ENCODE peak calls at places on chromosomes 13 and 19, in four cellular contexts. One of them, this sample, is unnamed. For H3K36me3, the result is how much of the 10 kb centered on the place peaks cover.

GRCh38 chr19:35673121-35673804 is 6.9 kb downstream of the UPK1A start:
- DNase-seq in tibial nerve: no peak
- DNase-seq in OCI-LY7: no peak
- DNase-seq in cardiac muscle cell: peak
- DNase-seq in this sample: peak

GRCh38 chr13:93476175-93476574 is 249.6 kb downstream of the GPC6 start:
- DNase-seq in tibial nerve: no peak
- DNase-seq in cardiac muscle cell: no peak
- DNase-seq in OCI-LY7: no peak
- DNase-seq in this sample: peak

GRCh38 chr13:83168575-83168974 is 713.7 kb downstream of the SLITRK1 start:
- DNase-seq in cardiac muscle cell: no peak
- DNase-seq in OCI-LY7: no peak
- DNase-seq in tibial nerve: no peak
- DNase-seq in this sample: no peak

GRCh38 chr19:58351558-58351878 is 1.8 kb downstream of the A1BG start:
- DNase-seq in OCI-LY7: no peak
- DNase-seq in tibial nerve: no peak
- DNase-seq in cardiac muscle cell: no peak
- DNase-seq in this sample: no peak

GRCh38 chr13:38914070-38914469 is 76.6 kb downstream of the STOML3 start:
- DNase-seq in cardiac muscle cell: no peak
- DNase-seq in tibial nerve: no peak
- DNase-seq in OCI-LY7: no peak
- DNase-seq in this sample: no peak

GRCh38 chr13:36509369-36509768 is 77.1 kb downstream of the CCNA1 start:
- DNase-seq in tibial nerve: no peak
- DNase-seq in cardiac muscle cell: no peak
- DNase-seq in OCI-LY7: no peak
- DNase-seq in this sample: no peak

GRCh38 chr19:5289060-5289990 is 51.3 kb downstream of the PTPRS start:
- DNase-seq in OCI-LY7: peak
- DNase-seq in cardiac muscle cell: no peak
- DNase-seq in tibial nerve: no peak
- DNase-seq in this sample: no peak

GRCh38 chr19:35306473-35307246 is 14.7 kb downstream of the MAG start:
- DNase-seq in tibial nerve: no peak
- DNase-seq in OCI-LY7: peak
- DNase-seq in cardiac muscle cell: no peak
- DNase-seq in this sample: peak

GRCh38 chr19:51505904-51506303 is 4.3 kb upstream of the SIGLEC12 start:
- DNase-seq in OCI-LY7: no peak
- DNase-seq in tibial nerve: no peak
- DNase-seq in cardiac muscle cell: no peak
- DNase-seq in this sample: no peak

GRCh38 chr19:18392417-18392816 is 5.0 kb downstream of the LRRC25 start:
- DNase-seq in OCI-LY7: no peak
- DNase-seq in cardiac muscle cell: no peak
- DNase-seq in tibial nerve: peak
- DNase-seq in this sample: no peak

GRCh38 chr19:12790628-12791344 is 500 bp upstream of the JUNB start:
- DNase-seq in cardiac muscle cell: no peak
- DNase-seq in tibial nerve: no peak
- DNase-seq in OCI-LY7: peak
- DNase-seq in this sample: no peak
- H3K4me3 ChIP-seq in cardiac muscle cell: peak
- H3K4me3 ChIP-seq in tibial nerve: peak
- H3K4me3 ChIP-seq in OCI-LY7: peak
- H3K4me3 ChIP-seq in this sample: peak

GRCh38 chr13:108948269-108948671 is 318.9 kb downstream of the MYO16 start:
- DNase-seq in cardiac muscle cell: no peak
- DNase-seq in OCI-LY7: no peak
- DNase-seq in tibial nerve: no peak
- DNase-seq in this sample: peak

GRCh38 chr13:108947551-108948030 is 318.2 kb downstream of the MYO16 start:
- DNase-seq in OCI-LY7: no peak
- DNase-seq in tibial nerve: peak
- DNase-seq in cardiac muscle cell: no peak
- DNase-seq in this sample: no peak

GRCh38 chr13:108944760-108945159 is 315.3 kb downstream of the MYO16 start:
- DNase-seq in tibial nerve: no peak
- DNase-seq in cardiac muscle cell: no peak
- DNase-seq in OCI-LY7: no peak
- DNase-seq in this sample: peak

DNA sequence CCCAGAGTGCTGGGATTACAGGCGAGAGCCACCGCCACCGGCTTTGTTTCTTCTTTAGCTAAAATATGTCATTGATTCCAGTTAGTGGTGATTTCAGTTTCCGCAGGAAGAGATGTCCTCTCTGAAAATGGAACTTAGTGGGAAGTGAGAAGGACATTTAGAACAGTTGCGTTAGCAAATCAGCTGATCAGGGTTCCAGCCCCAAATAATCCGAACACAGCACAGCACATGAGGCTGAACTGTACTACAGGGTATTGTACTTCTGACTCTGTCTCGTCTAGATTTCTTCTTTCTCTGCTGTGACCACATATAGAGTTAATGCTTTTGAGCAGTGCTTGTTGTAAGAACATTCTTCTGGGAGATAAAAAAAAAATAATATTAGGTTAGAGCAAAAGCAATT is 314.4 kb downstream of the MYO16 start:
- DNase-seq in OCI-LY7: no peak
- DNase-seq in tibial nerve: no peak
- DNase-seq in cardiac muscle cell: no peak
- DNase-seq in this sample: no peak
- H3K36me3 ChIP-seq in OCI-LY7: under half
- H3K36me3 ChIP-seq in tibial nerve: under half
- H3K36me3 ChIP-seq in cardiac muscle cell: under half
- H3K36me3 ChIP-seq in this sample: under half

DNA sequence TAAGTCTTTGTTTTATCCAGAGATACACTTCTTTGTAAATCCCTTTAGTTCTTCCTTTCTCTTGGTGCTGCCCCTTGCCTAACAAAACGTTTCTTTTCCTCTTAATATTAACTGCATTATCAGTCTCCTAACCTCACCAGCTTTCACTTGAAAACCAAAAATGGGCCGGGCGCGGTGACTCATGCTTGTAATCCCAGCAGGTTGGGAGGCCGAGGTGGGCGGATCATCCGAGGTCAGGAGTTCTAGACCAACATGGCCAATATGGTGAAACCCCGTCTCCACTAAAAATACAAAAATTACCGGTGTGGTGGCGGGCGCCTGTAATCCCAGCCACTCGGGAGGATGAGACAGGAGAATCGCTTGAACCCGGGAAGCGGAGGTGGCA is 329.8 kb upstream of the MIR17HG start:
- DNase-seq in cardiac muscle cell: no peak
- DNase-seq in OCI-LY7: no peak
- DNase-seq in tibial nerve: no peak
- DNase-seq in this sample: no peak
- TF ChIP-seq CTCF in cardiac muscle cell: no peak
- TF ChIP-seq CTCF in OCI-LY7: no peak
- TF ChIP-seq CTCF in tibial nerve: no peak
- TF ChIP-seq CTCF in this sample: no peak

GRCh38 chr19:19866599-19867248 is 1.0 kb downstream of the ZNF253 start:
- DNase-seq in cardiac muscle cell: peak
- DNase-seq in tibial nerve: no peak
- DNase-seq in OCI-LY7: peak
- DNase-seq in this sample: no peak
- H3K4me3 ChIP-seq in cardiac muscle cell: peak
- H3K4me3 ChIP-seq in tibial nerve: peak
- H3K4me3 ChIP-seq in OCI-LY7: peak
- H3K4me3 ChIP-seq in this sample: peak

GRCh38 chr19:38717855-38718254 is 26.4 kb downstream of the CAPN12 start:
- DNase-seq in cardiac muscle cell: no peak
- DNase-seq in tibial nerve: no peak
- DNase-seq in OCI-LY7: no peak
- DNase-seq in this sample: no peak
- H3K36me3 ChIP-seq in cardiac muscle cell: under half
- H3K36me3 ChIP-seq in tibial nerve: half or more
- H3K36me3 ChIP-seq in OCI-LY7: half or more
- H3K36me3 ChIP-seq in this sample: half or more

DNA sequence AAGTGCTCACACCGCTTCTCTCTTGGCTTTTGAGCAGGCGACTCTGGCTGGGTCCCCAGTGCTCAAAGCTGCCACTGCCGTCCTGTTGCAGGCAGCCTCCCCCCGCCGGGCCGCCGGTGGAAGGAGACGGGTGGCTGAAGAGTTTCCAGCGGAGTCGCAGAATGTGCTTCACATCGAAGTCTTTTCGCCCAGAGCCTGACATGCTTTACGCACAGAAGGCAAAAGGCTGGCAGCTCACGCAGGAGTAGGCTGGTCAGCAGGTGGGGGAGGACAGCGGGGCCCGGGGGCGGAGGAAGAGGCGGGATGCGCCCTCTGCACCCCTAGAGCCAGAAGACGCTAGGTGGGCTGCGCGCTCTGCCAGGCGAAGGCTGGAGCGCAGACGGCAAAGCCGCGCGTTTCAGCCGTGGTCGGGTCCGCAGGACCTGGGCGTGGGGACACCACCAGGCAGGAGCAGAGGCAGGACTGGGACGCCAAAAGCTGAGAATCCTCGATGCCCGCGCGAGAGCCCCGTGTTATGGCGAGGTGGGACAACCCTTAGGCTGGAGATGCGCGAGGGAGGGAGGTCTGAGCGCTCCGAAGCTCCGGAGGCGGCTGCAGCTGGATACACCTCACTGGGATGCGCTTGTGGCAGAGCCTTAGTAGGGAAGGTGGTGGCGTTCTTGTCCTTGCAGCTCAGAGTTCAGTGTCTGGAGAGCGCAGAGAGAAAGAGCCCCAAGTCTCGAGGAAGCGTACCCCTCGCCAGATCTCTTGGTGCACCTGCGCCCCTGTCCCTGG is at the start of gene ATXN8OS:
- DNase-seq in tibial nerve: no peak
- DNase-seq in OCI-LY7: no peak
- DNase-seq in cardiac muscle cell: peak
- DNase-seq in this sample: no peak
- TF ChIP-seq CTCF in tibial nerve: no peak
- TF ChIP-seq CTCF in OCI-LY7: no peak
- TF ChIP-seq CTCF in cardiac muscle cell: no peak
- TF ChIP-seq CTCF in this sample: no peak

DNA sequence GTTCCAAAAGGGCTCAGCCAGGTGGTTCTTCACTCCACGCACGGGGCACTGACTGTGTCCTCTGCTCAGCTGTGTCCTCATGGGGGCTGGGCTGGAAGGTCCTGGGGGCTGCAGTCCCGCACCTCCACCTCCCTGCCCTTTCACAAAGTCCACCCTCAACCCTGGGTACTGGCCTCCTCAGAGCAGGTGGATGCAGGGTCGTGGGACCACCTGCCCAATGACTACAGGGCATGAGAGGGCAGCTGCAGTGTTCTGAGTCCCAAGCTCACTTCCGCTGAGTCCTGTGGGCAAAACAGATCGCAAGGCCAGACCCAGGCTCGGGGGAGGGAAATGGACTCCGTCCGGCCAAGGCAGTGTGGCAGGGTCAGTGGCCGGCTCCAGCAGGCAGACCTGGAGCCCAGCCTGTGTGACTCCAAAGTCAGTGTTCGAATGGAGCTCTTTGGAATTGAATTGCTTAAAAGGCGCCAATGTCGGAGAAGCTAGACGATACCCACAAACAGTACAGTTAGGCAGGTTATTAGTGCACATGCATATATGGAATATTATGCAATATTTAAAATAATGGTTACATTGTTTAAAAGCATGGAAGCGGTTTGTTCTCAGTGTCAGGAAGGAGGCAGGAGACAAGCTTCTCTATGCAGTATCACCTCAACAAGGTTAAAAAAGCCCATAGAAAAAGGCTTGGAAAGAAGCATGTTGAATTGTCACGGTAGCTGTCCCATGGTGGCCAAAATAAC is 54.8 kb downstream of the MCF2L start:
- DNase-seq in tibial nerve: no peak
- DNase-seq in cardiac muscle cell: no peak
- DNase-seq in OCI-LY7: no peak
- DNase-seq in this sample: no peak
- H3K4me3 ChIP-seq in tibial nerve: no peak
- H3K4me3 ChIP-seq in cardiac muscle cell: no peak
- H3K4me3 ChIP-seq in OCI-LY7: no peak
- H3K4me3 ChIP-seq in this sample: no peak

GRCh38 chr13:114261328-114261965 is 20.0 kb upstream of the UPF3A start:
- DNase-seq in cardiac muscle cell: peak
- DNase-seq in tibial nerve: no peak
- DNase-seq in OCI-LY7: no peak
- DNase-seq in this sample: no peak

GRCh38 chr13:114266241-114266640 is 15.2 kb upstream of the UPF3A start:
- DNase-seq in OCI-LY7: no peak
- DNase-seq in tibial nerve: no peak
- DNase-seq in cardiac muscle cell: no peak
- DNase-seq in this sample: no peak

GRCh38 chr13:114264886-114265611 is 16.4 kb upstream of the UPF3A start:
- DNase-seq in OCI-LY7: no peak
- DNase-seq in cardiac muscle cell: no peak
- DNase-seq in tibial nerve: no peak
- DNase-seq in this sample: no peak

GRCh38 chr13:114260818-114261217 is 20.6 kb upstream of the UPF3A start:
- DNase-seq in cardiac muscle cell: no peak
- DNase-seq in tibial nerve: no peak
- DNase-seq in OCI-LY7: peak
- DNase-seq in this sample: no peak

GRCh38 chr13:114263590-114263989 is 17.8 kb upstream of the UPF3A start:
- DNase-seq in cardiac muscle cell: no peak
- DNase-seq in tibial nerve: no peak
- DNase-seq in OCI-LY7: peak
- DNase-seq in this sample: no peak
- H3K36me3 ChIP-seq in cardiac muscle cell: half or more
- H3K36me3 ChIP-seq in tibial nerve: half or more
- H3K36me3 ChIP-seq in OCI-LY7: half or more
- H3K36me3 ChIP-seq in this sample: under half

This sample was measured in bronchial epithelial cell.